ENCODE peak calls at places on chromosomes 1 and 21, in eight cellular contexts. One of them, this sample, is unnamed.
A peak's percentile ranks its signal among the peaks of the same experiment; 100 is the strongest.

GRCh38 chr1:43732132-43732531 is 24.8 kb downstream of the ST3GAL3 start:
- DNase-seq in BE2C: no peak
- DNase-seq in AG04450: no peak
- DNase-seq in astrocyte of the spinal cord: no peak
- DNase-seq in cardiac muscle cell: no peak
- DNase-seq in SK-N-SH: no peak
- DNase-seq in neural progenitor cell: no peak
- DNase-seq in upper lobe of left lung: no peak
- DNase-seq in this sample: no peak

GRCh38 chr1:177077734-177078489 is 86.6 kb downstream of the ASTN1 start:
- DNase-seq in astrocyte of the spinal cord: peak; percentile 29
- DNase-seq in cardiac muscle cell: no peak
- DNase-seq in neural progenitor cell: no peak
- DNase-seq in upper lobe of left lung: no peak
- DNase-seq in AG04450: no peak
- DNase-seq in SK-N-SH: no peak
- DNase-seq in BE2C: no peak
- DNase-seq in this sample: peak; percentile 27

GRCh38 chr1:3651011-3651938 is 1.0 kb upstream of the TP73 start:
- DNase-seq in cardiac muscle cell: no peak
- DNase-seq in astrocyte of the spinal cord: peak; percentile 9
- DNase-seq in SK-N-SH: no peak
- DNase-seq in neural progenitor cell: peak; percentile 64
- DNase-seq in AG04450: no peak
- DNase-seq in upper lobe of left lung: peak; percentile 86
- DNase-seq in BE2C: no peak
- DNase-seq in this sample: no peak

GRCh38 chr1:214123061-214123784 is 135.4 kb downstream of the PROX1 start:
- DNase-seq in astrocyte of the spinal cord: peak; percentile 72
- DNase-seq in cardiac muscle cell: peak; percentile 82
- DNase-seq in AG04450: peak; percentile 10
- DNase-seq in BE2C: peak; percentile 59
- DNase-seq in SK-N-SH: peak; percentile 76
- DNase-seq in upper lobe of left lung: no peak
- DNase-seq in neural progenitor cell: peak; percentile 86
- DNase-seq in this sample: peak; percentile 43

GRCh38 chr1:169138866-169139670 is 32.6 kb downstream of the ATP1B1 start:
- DNase-seq in neural progenitor cell: no peak
- DNase-seq in SK-N-SH: no peak
- DNase-seq in AG04450: no peak
- DNase-seq in upper lobe of left lung: no peak
- DNase-seq in cardiac muscle cell: no peak
- DNase-seq in BE2C: no peak
- DNase-seq in astrocyte of the spinal cord: no peak
- DNase-seq in this sample: no peak

GRCh38 chr21:44894687-44895302 is 21.3 kb upstream of the PTTG1IP start:
- DNase-seq in neural progenitor cell: no peak
- DNase-seq in BE2C: no peak
- DNase-seq in cardiac muscle cell: no peak
- DNase-seq in astrocyte of the spinal cord: no peak
- DNase-seq in upper lobe of left lung: no peak
- DNase-seq in SK-N-SH: no peak
- DNase-seq in AG04450: no peak
- DNase-seq in this sample: no peak

GRCh38 chr1:65440915-65441314 is 20.4 kb downstream of the LEPR start:
- DNase-seq in cardiac muscle cell: no peak
- DNase-seq in BE2C: no peak
- DNase-seq in neural progenitor cell: no peak
- DNase-seq in SK-N-SH: no peak
- DNase-seq in upper lobe of left lung: no peak
- DNase-seq in AG04450: no peak
- DNase-seq in astrocyte of the spinal cord: no peak
- DNase-seq in this sample: peak; percentile 96

GRCh38 chr21:33125981-33126380 is 56.0 kb downstream of the OLIG1 start:
- DNase-seq in neural progenitor cell: no peak
- DNase-seq in cardiac muscle cell: no peak
- DNase-seq in astrocyte of the spinal cord: no peak
- DNase-seq in AG04450: no peak
- DNase-seq in upper lobe of left lung: no peak
- DNase-seq in BE2C: no peak
- DNase-seq in SK-N-SH: no peak
- DNase-seq in this sample: no peak

GRCh38 chr1:150474869-150475268 is 12.3 kb upstream of the TARS2 start:
- DNase-seq in AG04450: no peak
- DNase-seq in astrocyte of the spinal cord: no peak
- DNase-seq in upper lobe of left lung: no peak
- DNase-seq in BE2C: no peak
- DNase-seq in SK-N-SH: no peak
- DNase-seq in neural progenitor cell: no peak
- DNase-seq in cardiac muscle cell: no peak
- DNase-seq in this sample: no peak

GRCh38 chr1:209527372-209527771 is 56.1 kb upstream of the CAMK1G start:
- DNase-seq in AG04450: no peak
- DNase-seq in astrocyte of the spinal cord: peak; percentile 21
- DNase-seq in cardiac muscle cell: no peak
- DNase-seq in SK-N-SH: no peak
- DNase-seq in neural progenitor cell: no peak
- DNase-seq in BE2C: no peak
- DNase-seq in upper lobe of left lung: no peak
- DNase-seq in this sample: peak; percentile 52

GRCh38 chr1:149888999-149889289 is 10.4 kb upstream of the BOLA1 start:
- DNase-seq in neural progenitor cell: peak; percentile 11
- DNase-seq in cardiac muscle cell: no peak
- DNase-seq in upper lobe of left lung: no peak
- DNase-seq in astrocyte of the spinal cord: peak; percentile 53
- DNase-seq in SK-N-SH: no peak
- DNase-seq in AG04450: no peak
- DNase-seq in BE2C: no peak
- DNase-seq in this sample: peak; percentile 43

GRCh38 chr1:44405804-44406743 is 1.0 kb downstream of the RNF220 start:
- DNase-seq in BE2C: no peak
- DNase-seq in astrocyte of the spinal cord: no peak
- DNase-seq in upper lobe of left lung: peak; percentile 87
- DNase-seq in SK-N-SH: peak; percentile 56
- DNase-seq in cardiac muscle cell: peak; percentile 44
- DNase-seq in AG04450: no peak
- DNase-seq in neural progenitor cell: peak; percentile 54
- DNase-seq in this sample: no peak

GRCh38 chr1:20785907-20786309 is 1.2 kb downstream of the HP1BP3 start:
- DNase-seq in neural progenitor cell: no peak
- DNase-seq in AG04450: no peak
- DNase-seq in SK-N-SH: no peak
- DNase-seq in astrocyte of the spinal cord: peak; percentile 5
- DNase-seq in BE2C: no peak
- DNase-seq in upper lobe of left lung: no peak
- DNase-seq in cardiac muscle cell: no peak
- DNase-seq in this sample: peak; percentile 4

GRCh38 chr21:36694041-36694515 is 4.8 kb upstream of the SIM2 start:
- DNase-seq in upper lobe of left lung: no peak
- DNase-seq in neural progenitor cell: peak; percentile 56
- DNase-seq in cardiac muscle cell: no peak
- DNase-seq in astrocyte of the spinal cord: no peak
- DNase-seq in AG04450: no peak
- DNase-seq in BE2C: no peak
- DNase-seq in SK-N-SH: peak; percentile 37
- DNase-seq in this sample: no peak

GRCh38 chr1:12448746-12449177 is 169.2 kb downstream of the DHRS3 start:
- DNase-seq in AG04450: no peak
- DNase-seq in neural progenitor cell: no peak
- DNase-seq in upper lobe of left lung: no peak
- DNase-seq in BE2C: no peak
- DNase-seq in cardiac muscle cell: no peak
- DNase-seq in astrocyte of the spinal cord: peak; percentile 60
- DNase-seq in SK-N-SH: no peak
- DNase-seq in this sample: peak; percentile 89

GRCh38 chr1:41484881-41485280 is 398 bp upstream of the EDN2 start:
- DNase-seq in neural progenitor cell: no peak
- DNase-seq in cardiac muscle cell: no peak
- DNase-seq in SK-N-SH: no peak
- DNase-seq in BE2C: no peak
- DNase-seq in astrocyte of the spinal cord: no peak
- DNase-seq in upper lobe of left lung: no peak
- DNase-seq in AG04450: no peak
- DNase-seq in this sample: no peak

GRCh38 chr1:8352471-8352845 is 34.5 kb downstream of the SLC45A1 start:
- DNase-seq in SK-N-SH: no peak
- DNase-seq in astrocyte of the spinal cord: no peak
- DNase-seq in upper lobe of left lung: no peak
- DNase-seq in BE2C: no peak
- DNase-seq in neural progenitor cell: no peak
- DNase-seq in AG04450: no peak
- DNase-seq in cardiac muscle cell: no peak
- DNase-seq in this sample: no peak

GRCh38 chr1:64896546-64896945 is 69.8 kb downstream of the JAK1 start:
- DNase-seq in neural progenitor cell: no peak
- DNase-seq in AG04450: no peak
- DNase-seq in BE2C: no peak
- DNase-seq in upper lobe of left lung: no peak
- DNase-seq in cardiac muscle cell: no peak
- DNase-seq in astrocyte of the spinal cord: no peak
- DNase-seq in SK-N-SH: no peak
- DNase-seq in this sample: no peak

GRCh38 chr1:226603030-226603960 is 54.7 kb downstream of the STUM start:
- DNase-seq in BE2C: no peak
- DNase-seq in upper lobe of left lung: no peak
- DNase-seq in neural progenitor cell: no peak
- DNase-seq in astrocyte of the spinal cord: peak; percentile 13
- DNase-seq in cardiac muscle cell: no peak
- DNase-seq in SK-N-SH: no peak
- DNase-seq in AG04450: no peak
- DNase-seq in this sample: peak; percentile 83

GRCh38 chr1:108559215-108560142 is at the start of gene EEIG2:
- DNase-seq in BE2C: peak; percentile 87
- DNase-seq in AG04450: peak; percentile 59
- DNase-seq in astrocyte of the spinal cord: peak; percentile 90
- DNase-seq in upper lobe of left lung: peak; percentile 98
- DNase-seq in neural progenitor cell: peak; percentile 92
- DNase-seq in cardiac muscle cell: peak; percentile 89
- DNase-seq in SK-N-SH: peak; percentile 95
- DNase-seq in this sample: peak; percentile 78
- TF ChIP-seq CTCF in BE2C: peak; percentile 42
- TF ChIP-seq CTCF in AG04450: peak; percentile 55
- TF ChIP-seq CTCF in astrocyte of the spinal cord: peak; percentile 59
- TF ChIP-seq CTCF in upper lobe of left lung: peak; percentile 94
- TF ChIP-seq CTCF in neural progenitor cell: peak; percentile 74
- TF ChIP-seq CTCF in cardiac muscle cell: peak; percentile 57
- TF ChIP-seq CTCF in SK-N-SH: peak; percentile 64
- TF ChIP-seq CTCF in this sample: no peak

GRCh38 chr1:248823517-248824001 is 2.2 kb downstream of the SH3BP5L start:
- DNase-seq in cardiac muscle cell: no peak
- DNase-seq in astrocyte of the spinal cord: peak; percentile 69
- DNase-seq in AG04450: no peak
- DNase-seq in BE2C: no peak
- DNase-seq in neural progenitor cell: no peak
- DNase-seq in upper lobe of left lung: no peak
- DNase-seq in SK-N-SH: no peak
- DNase-seq in this sample: peak; percentile 97
- H3K4me3 ChIP-seq in cardiac muscle cell: no peak overlapping the region
- H3K4me3 ChIP-seq in astrocyte of the spinal cord: no peak overlapping the region
- H3K4me3 ChIP-seq in AG04450: peak overlapping the region; percentile 49
- H3K4me3 ChIP-seq in BE2C: no peak overlapping the region
- H3K4me3 ChIP-seq in neural progenitor cell: no peak overlapping the region
- H3K4me3 ChIP-seq in upper lobe of left lung: peak overlapping the region; percentile 91
- H3K4me3 ChIP-seq in SK-N-SH: peak overlapping the region; percentile 72
- H3K4me3 ChIP-seq in this sample: peak overlapping the region; percentile 79

GRCh38 chr1:117826551-117827078 is 102.8 kb downstream of the GDAP2 start:
- DNase-seq in astrocyte of the spinal cord: peak; percentile 83
- DNase-seq in BE2C: peak; percentile 24
- DNase-seq in neural progenitor cell: no peak
- DNase-seq in AG04450: peak; percentile 69
- DNase-seq in cardiac muscle cell: no peak
- DNase-seq in upper lobe of left lung: no peak
- DNase-seq in SK-N-SH: peak; percentile 9
- DNase-seq in this sample: peak; percentile 95

GRCh38 chr1:117825414-117825813 is 104.0 kb downstream of the GDAP2 start:
- DNase-seq in AG04450: no peak
- DNase-seq in cardiac muscle cell: no peak
- DNase-seq in upper lobe of left lung: no peak
- DNase-seq in astrocyte of the spinal cord: no peak
- DNase-seq in SK-N-SH: no peak
- DNase-seq in neural progenitor cell: no peak
- DNase-seq in BE2C: no peak
- DNase-seq in this sample: peak; percentile 69

GRCh38 chr1:117830222-117830621 is 99.2 kb downstream of the GDAP2 start:
- DNase-seq in AG04450: no peak
- DNase-seq in BE2C: no peak
- DNase-seq in cardiac muscle cell: no peak
- DNase-seq in astrocyte of the spinal cord: no peak
- DNase-seq in upper lobe of left lung: no peak
- DNase-seq in neural progenitor cell: no peak
- DNase-seq in SK-N-SH: no peak
- DNase-seq in this sample: no peak

GRCh38 chr1:117826119-117826518 is 103.3 kb downstream of the GDAP2 start:
- DNase-seq in upper lobe of left lung: no peak
- DNase-seq in AG04450: no peak
- DNase-seq in SK-N-SH: no peak
- DNase-seq in astrocyte of the spinal cord: no peak
- DNase-seq in BE2C: no peak
- DNase-seq in neural progenitor cell: no peak
- DNase-seq in cardiac muscle cell: no peak
- DNase-seq in this sample: no peak

GRCh38 chr1:117828206-117828605 is 101.2 kb downstream of the GDAP2 start:
- DNase-seq in astrocyte of the spinal cord: peak; percentile 87
- DNase-seq in cardiac muscle cell: peak; percentile 20
- DNase-seq in AG04450: no peak
- DNase-seq in BE2C: peak; percentile 33
- DNase-seq in upper lobe of left lung: peak; percentile 36
- DNase-seq in SK-N-SH: peak; percentile 38
- DNase-seq in neural progenitor cell: no peak
- DNase-seq in this sample: peak; percentile 87
- TF ChIP-seq CTCF in astrocyte of the spinal cord: no peak
- TF ChIP-seq CTCF in cardiac muscle cell: no peak
- TF ChIP-seq CTCF in AG04450: peak; percentile 11
- TF ChIP-seq CTCF in BE2C: no peak
- TF ChIP-seq CTCF in upper lobe of left lung: no peak
- TF ChIP-seq CTCF in SK-N-SH: peak; percentile 6
- TF ChIP-seq CTCF in neural progenitor cell: no peak
- TF ChIP-seq CTCF in this sample: no peak

GRCh38 chr1:94537254-94537653 is 4.3 kb downstream of the F3 start:
- DNase-seq in cardiac muscle cell: no peak
- DNase-seq in astrocyte of the spinal cord: no peak
- DNase-seq in neural progenitor cell: no peak
- DNase-seq in SK-N-SH: no peak
- DNase-seq in AG04450: no peak
- DNase-seq in BE2C: no peak
- DNase-seq in upper lobe of left lung: no peak
- DNase-seq in this sample: no peak
- H3K4me3 ChIP-seq in cardiac muscle cell: no peak overlapping the region
- H3K4me3 ChIP-seq in astrocyte of the spinal cord: no peak overlapping the region
- H3K4me3 ChIP-seq in neural progenitor cell: no peak overlapping the region
- H3K4me3 ChIP-seq in SK-N-SH: no peak overlapping the region
- H3K4me3 ChIP-seq in AG04450: peak overlapping the region; percentile 79
- H3K4me3 ChIP-seq in BE2C: no peak overlapping the region
- H3K4me3 ChIP-seq in upper lobe of left lung: no peak overlapping the region
- H3K4me3 ChIP-seq in this sample: peak overlapping the region; percentile 13

This sample was measured in AG10803.